ENCODE peak calls at places on chromosomes 13 and 19, in seven cellular contexts. X is ovary, L is upper lobe of right lung, T is WERI-Rb-1, Y is GM12865, R is HCT116, J is bronchial epithelial cell. C is an unnamed sample.

GRCh38 chr19:36032251-36033104 is at the start of gene CLIP3:
- DNase-seq in Y (peak; percentile 27), R (no peak), T (peak; percentile 80), J (no peak), X (peak; percentile 88), L (no peak), C (peak; percentile 63)

GRCh38 chr19:16021796-16022195 is 54.5 kb upstream of the TPM4 start:
- DNase-seq in L (peak; percentile 32), J (no peak), X (no peak), Y (no peak), T (no peak), R (no peak), C (no peak)

GRCh38 chr19:51552996-51553725 is 17.9 kb upstream of the ZNF175 start:
- DNase-seq in Y (peak; percentile 53), T (no peak), X (peak; percentile 63), J (peak; percentile 22), R (peak; percentile 13), L (peak; percentile 82), C (peak; percentile 28)

GRCh38 chr13:78607409-78608253 is 4.3 kb upstream of the POU4F1 start:
- DNase-seq in Y (no peak), R (no peak), J (no peak), T (no peak), L (no peak), X (no peak), C (no peak)

GRCh38 chr19:49190781-49191180 is 33.2 kb downstream of the TRPM4 start:
- DNase-seq in J (no peak), T (no peak), R (no peak), X (no peak), Y (no peak), L (no peak), C (no peak)

GRCh38 chr13:80217614-80218456 is 123.1 kb downstream of the SPRY2 start:
- DNase-seq in T (no peak), J (peak; percentile 83), L (no peak), X (no peak), Y (no peak), R (no peak), C (peak; percentile 71)

GRCh38 chr13:113793718-113794085 is 34.7 kb downstream of the TMEM255B start:
- DNase-seq in T (no peak), R (no peak), X (no peak), Y (no peak), J (no peak), L (peak; percentile 49), C (no peak)

GRCh38 chr19:37977992-37978391 is 71.0 kb downstream of the SIPA1L3 start:
- DNase-seq in Y (peak; percentile 77), T (no peak), J (no peak), R (no peak), L (peak; percentile 49), X (no peak), C (peak; percentile 85)

GRCh38 chr19:16773259-16773658 is 53.6 kb downstream of the NWD1 start:
- DNase-seq in R (no peak), J (no peak), L (no peak), X (no peak), T (no peak), Y (no peak), C (no peak)

GRCh38 chr19:31141301-31141700 is 207.9 kb downstream of the TSHZ3 start:
- DNase-seq in J (no peak), T (no peak), R (no peak), X (no peak), L (no peak), Y (no peak), C (peak; percentile 40)

GRCh38 chr19:2056810-2057192 is 5.8 kb upstream of the MKNK2 start:
- DNase-seq in X (peak; percentile 76), J (no peak), T (no peak), R (no peak), Y (no peak), L (no peak), C (no peak)

GRCh38 chr13:85170372-85170771 is 628.8 kb downstream of the SLITRK6 start:
- DNase-seq in Y (no peak), J (peak; percentile 3), L (no peak), R (no peak), X (no peak), T (peak; percentile 64), C (no peak)

GRCh38 chr19:15551183-15552004 is 43.1 kb downstream of the CYP4F22 start:
- DNase-seq in X (peak; percentile 19), L (peak; percentile 72), T (peak; percentile 6), R (no peak), J (no peak), Y (peak; percentile 41), C (no peak)

GRCh38 chr19:14022469-14022868 is 5.5 kb upstream of the RLN3 start:
- DNase-seq in T (no peak), J (no peak), Y (no peak), X (no peak), L (no peak), R (no peak), C (peak; percentile 71)

GRCh38 chr19:56348289-56348877 is 33.7 kb upstream of the ZSCAN5A start:
- DNase-seq in J (peak; percentile 11), L (no peak), R (peak; percentile 22), T (peak; percentile 41), Y (peak; percentile 25), X (no peak), C (no peak)

GRCh38 chr13:52395704-52396103 is 10.3 kb downstream of the THSD1 start:
- DNase-seq in T (peak; percentile 50), Y (no peak), R (no peak), J (no peak), L (no peak), X (no peak), C (no peak)

GRCh38 chr19:46919324-46919723 is 58.5 kb downstream of the ARHGAP35 start:
- DNase-seq in R (no peak), J (peak; percentile 63), L (no peak), T (no peak), X (no peak), Y (no peak), C (peak; percentile 38)

GRCh38 chr13:99086869-99087129 is 108.9 kb upstream of the DOCK9 start:
- DNase-seq in L (peak; percentile 81), J (no peak), R (no peak), Y (no peak), T (no peak), X (peak; percentile 55), C (no peak)

GRCh38 chr13:51286135-51287002 is 53.1 kb upstream of the SERPINE3 start:
- DNase-seq in J (peak; percentile 50), L (peak; percentile 88), T (peak; percentile 65), R (peak; percentile 36), X (peak; percentile 68), Y (peak; percentile 75), C (peak; percentile 67)

GRCh38 chr13:51282322-51282721 is 57.2 kb upstream of the SERPINE3 start:
- DNase-seq in T (no peak), Y (no peak), L (no peak), X (no peak), J (no peak), R (no peak), C (no peak)

GRCh38 chr13:51287758-51288157 is 51.7 kb upstream of the SERPINE3 start:
- DNase-seq in L (no peak), X (no peak), J (no peak), T (no peak), Y (no peak), R (no peak), C (no peak)

GRCh38 chr13:51283361-51283760 is 56.1 kb upstream of the SERPINE3 start:
- DNase-seq in X (no peak), L (no peak), J (no peak), R (no peak), Y (no peak), T (no peak), C (no peak)

DNA sequence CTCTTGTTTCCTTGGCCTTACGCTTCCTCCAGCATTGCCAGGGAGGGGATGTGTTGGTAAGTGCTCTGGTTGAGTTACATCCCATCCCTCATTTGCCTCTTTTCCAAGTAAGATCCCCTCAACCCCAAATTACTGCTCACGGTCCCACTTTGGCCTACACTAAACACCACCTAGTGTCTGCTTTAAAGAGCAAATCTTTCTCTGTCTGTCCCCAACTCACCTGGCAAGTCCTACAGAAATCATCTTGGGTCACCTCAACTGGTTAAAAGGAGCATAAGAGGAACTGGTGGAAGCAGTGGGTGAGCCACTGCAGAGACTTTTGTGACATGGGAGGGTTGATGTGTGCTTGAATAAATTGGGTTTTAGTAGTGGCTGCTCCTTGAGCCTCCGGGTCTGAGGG is 55.2 kb upstream of the SERPINE3 start:
- DNase-seq in T (no peak), R (no peak), J (no peak), L (no peak), X (no peak), Y (no peak), C (no peak)
- TF ChIP-seq CTCF in T (no peak), R (no peak), J (no peak), L (no peak), X (no peak), Y (no peak), C (no peak)

GRCh38 chr13:28569886-28570285 is 75.0 kb upstream of the FLT1 start:
- DNase-seq in R (no peak), L (no peak), Y (no peak), J (no peak), X (no peak), T (no peak), C (no peak)

GRCh38 chr13:28566283-28566682 is 71.4 kb upstream of the FLT1 start:
- DNase-seq in X (no peak), J (no peak), T (no peak), L (no peak), Y (no peak), R (no peak), C (no peak)

GRCh38 chr13:28568286-28568685 is 73.4 kb upstream of the FLT1 start:
- DNase-seq in Y (peak; percentile 29), L (peak; percentile 71), X (peak; percentile 27), T (no peak), R (no peak), J (no peak), C (no peak)

GRCh38 chr13:28564030-28564429 is 69.1 kb upstream of the FLT1 start:
- DNase-seq in R (no peak), X (no peak), Y (no peak), J (peak; percentile 87), L (peak; percentile 87), T (no peak), C (no peak)

GRCh38 chr13:28566891-28567290 is 72.0 kb upstream of the FLT1 start:
- DNase-seq in R (no peak), Y (no peak), L (no peak), T (no peak), J (no peak), X (no peak), C (no peak)
- H3K4me3 ChIP-seq in R (no peak overlapping the region), Y (no peak overlapping the region), L (no peak overlapping the region), T (no peak overlapping the region), J (no peak overlapping the region), X (no peak overlapping the region), C (no peak overlapping the region)

GRCh38 chr13:70098669-70099068 is 9.0 kb upstream of the ATXN8OS start:
- DNase-seq in L (no peak), T (no peak), R (peak; percentile 2), J (peak; percentile 48), Y (no peak), X (no peak), C (peak; percentile 23)
- TF ChIP-seq CTCF in L (peak; percentile 9), T (no peak), R (peak; percentile 42), J (peak; percentile 23), Y (peak; percentile 10), X (no peak), C (peak; percentile 47)

DNA sequence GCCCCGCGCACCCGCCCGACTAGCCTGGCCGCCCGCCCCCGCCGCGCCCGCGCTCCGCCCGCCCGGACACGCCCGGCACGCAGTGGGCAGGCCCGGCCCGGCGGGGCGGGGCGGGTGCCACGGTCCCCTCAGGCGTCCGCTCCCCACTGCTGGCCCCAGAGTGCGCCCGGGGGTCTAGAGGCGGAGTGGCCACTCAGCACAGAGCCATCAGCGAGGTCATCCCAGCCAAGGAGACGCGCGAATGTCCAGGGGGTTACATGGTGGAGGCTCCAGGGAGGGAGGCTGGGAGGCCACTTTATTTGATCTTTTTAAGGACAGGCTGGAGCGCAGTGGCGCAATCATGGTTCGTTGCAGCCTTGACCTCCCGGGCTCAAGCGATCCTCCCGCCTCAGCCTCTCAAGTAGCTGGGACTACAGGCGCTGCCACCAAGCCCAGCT is 236 bp upstream of the TINCR start:
- DNase-seq in J (no peak), T (no peak), L (no peak), X (no peak), Y (no peak), R (no peak), C (no peak)
- H3K4me3 ChIP-seq in J (peak overlapping the region; percentile 66), T (no peak overlapping the region), L (no peak overlapping the region), X (no peak overlapping the region), Y (no peak overlapping the region), R (peak overlapping the region; percentile 50), C (no peak overlapping the region)